ENCODE peak calls at places on chromosomes 4 and X, in ten cellular contexts. J, K, A, H, I, Y, W, Z, V and N are unnamed samples. For H3K27me3, the result is how much of the 10 kb centered on the place peaks cover.

GRCh38 chrX:119605739-119606507 is at the start of gene NKRF:
- DNase-seq in J (peak), K (peak), A (peak), H (peak), I (peak), Y (peak), W (peak), Z (peak), V (peak), N (peak)

GRCh38 chr4:122861544-122861943 is 34.9 kb downstream of the FGF2 start:
- DNase-seq in J (no peak), K (no peak), A (no peak), H (no peak), I (no peak), Y (no peak), W (no peak), Z (no peak), V (no peak), N (no peak)

GRCh38 chr4:106414366-106414765 is 45.8 kb upstream of the GIMD1 start:
- DNase-seq in J (no peak), K (no peak), A (no peak), H (peak), I (no peak), Y (no peak), W (no peak), Z (no peak), V (peak), N (no peak)

GRCh38 chr4:77443941-77444340 is 161.7 kb upstream of the CXCL13 start:
- DNase-seq in J (no peak), K (no peak), A (no peak), H (peak), I (no peak), Y (no peak), W (no peak), Z (no peak), V (peak), N (no peak)

GRCh38 chr4:139028191-139028661 is 12.6 kb downstream of the NOCT start:
- DNase-seq in J (peak), K (no peak), A (no peak), H (no peak), I (peak), Y (no peak), W (no peak), Z (peak), V (no peak), N (no peak)

GRCh38 chrX:152220612-152221011 is 82.2 kb upstream of the MAGEA10 start:
- DNase-seq in J (no peak), K (no peak), A (no peak), H (peak), I (no peak), Y (no peak), W (no peak), Z (no peak), V (peak), N (no peak)

GRCh38 chrX:150899191-150899757 is 806 bp upstream of the CD99L2 start:
- DNase-seq in J (peak), K (peak), A (peak), H (peak), I (peak), Y (peak), W (peak), Z (peak), V (peak), N (peak)

GRCh38 chrX:43870758-43871419 is 11.4 kb downstream of the MAOB start:
- DNase-seq in J (peak), K (no peak), A (no peak), H (no peak), I (peak), Y (peak), W (no peak), Z (no peak), V (no peak), N (no peak)

GRCh38 chrX:74421181-74422028 is at the start of gene SLC16A2:
- DNase-seq in J (peak), K (peak), A (peak), H (peak), I (peak), Y (peak), W (no peak), Z (peak), V (peak), N (peak)

GRCh38 chrX:16585486-16586370 is 64.2 kb upstream of the S100G start:
- DNase-seq in J (no peak), K (peak), A (no peak), H (peak), I (no peak), Y (peak), W (no peak), Z (no peak), V (no peak), N (no peak)
- H3K27me3 ChIP-seq in J (under half), K (under half), A (under half), H (under half), I (under half), Y (under half), W (under half), Z (under half), V (under half), N (under half)

DNA sequence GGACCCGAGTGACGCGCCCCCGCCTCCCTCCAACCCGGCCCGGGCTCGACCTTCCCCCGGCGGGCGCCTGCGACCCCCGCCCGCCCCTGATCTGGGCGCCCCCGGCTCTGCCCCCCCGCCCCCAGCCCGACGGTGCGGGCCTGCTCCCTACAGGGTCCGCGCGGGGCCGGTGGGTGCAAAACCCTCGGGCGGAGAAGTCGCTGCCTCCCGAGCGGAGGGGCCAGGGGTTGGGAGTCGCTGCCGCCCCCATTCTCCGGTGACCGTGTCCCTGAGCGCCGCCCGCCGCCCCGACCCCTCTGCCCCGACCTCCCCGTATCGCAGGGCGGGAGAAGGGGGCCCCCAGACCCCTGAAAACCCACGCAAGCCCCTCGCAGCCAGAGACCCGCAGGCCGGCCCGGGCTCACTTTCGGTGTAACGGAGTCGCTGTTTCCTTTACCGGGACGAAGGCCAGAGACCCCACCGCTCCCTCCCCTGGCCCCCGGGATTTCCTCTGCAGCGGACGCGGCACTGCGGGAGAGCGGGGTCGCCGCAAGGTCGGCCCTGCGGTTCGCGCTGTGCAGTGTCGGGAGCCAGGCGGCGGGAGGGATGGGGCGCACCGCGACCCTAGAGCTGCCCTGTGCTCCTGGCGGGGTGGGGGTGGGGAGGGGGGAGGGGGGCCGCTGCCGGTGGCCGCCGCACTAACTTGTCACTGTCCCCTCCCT is 729 bp upstream of the CPLX1 start:
- DNase-seq in J (no peak), K (peak), A (peak), H (no peak), I (peak), Y (no peak), W (no peak), Z (no peak), V (no peak), N (no peak)
- H3K27me3 ChIP-seq in J (half or more), K (half or more), A (under half), H (under half), I (half or more), Y (under half), W (under half), Z (under half), V (half or more), N (under half)

GRCh38 chrX:29662759-29663503 is 552.4 kb upstream of the MAGEB2 start:
- DNase-seq in J (no peak), K (no peak), A (no peak), H (peak), I (no peak), Y (no peak), W (no peak), Z (no peak), V (peak), N (no peak)

GRCh38 chrX:29661290-29661689 is 554.1 kb upstream of the MAGEB2 start:
- DNase-seq in J (no peak), K (no peak), A (no peak), H (peak), I (no peak), Y (no peak), W (no peak), Z (no peak), V (peak), N (no peak)

GRCh38 chrX:29666361-29666760 is 549.0 kb upstream of the MAGEB2 start:
- DNase-seq in J (no peak), K (no peak), A (no peak), H (peak), I (no peak), Y (no peak), W (no peak), Z (no peak), V (peak), N (no peak)

GRCh38 chrX:29662101-29662500 is 553.3 kb upstream of the MAGEB2 start:
- DNase-seq in J (no peak), K (no peak), A (no peak), H (peak), I (no peak), Y (no peak), W (no peak), Z (no peak), V (peak), N (no peak)

GRCh38 chrX:29665532-29665931 is 549.8 kb upstream of the MAGEB2 start:
- DNase-seq in J (no peak), K (no peak), A (no peak), H (no peak), I (no peak), Y (no peak), W (no peak), Z (no peak), V (no peak), N (no peak)
- H3K27me3 ChIP-seq in J (under half), K (under half), A (under half), H (under half), I (under half), Y (under half), W (under half), Z (under half), V (under half), N (under half)

DNA sequence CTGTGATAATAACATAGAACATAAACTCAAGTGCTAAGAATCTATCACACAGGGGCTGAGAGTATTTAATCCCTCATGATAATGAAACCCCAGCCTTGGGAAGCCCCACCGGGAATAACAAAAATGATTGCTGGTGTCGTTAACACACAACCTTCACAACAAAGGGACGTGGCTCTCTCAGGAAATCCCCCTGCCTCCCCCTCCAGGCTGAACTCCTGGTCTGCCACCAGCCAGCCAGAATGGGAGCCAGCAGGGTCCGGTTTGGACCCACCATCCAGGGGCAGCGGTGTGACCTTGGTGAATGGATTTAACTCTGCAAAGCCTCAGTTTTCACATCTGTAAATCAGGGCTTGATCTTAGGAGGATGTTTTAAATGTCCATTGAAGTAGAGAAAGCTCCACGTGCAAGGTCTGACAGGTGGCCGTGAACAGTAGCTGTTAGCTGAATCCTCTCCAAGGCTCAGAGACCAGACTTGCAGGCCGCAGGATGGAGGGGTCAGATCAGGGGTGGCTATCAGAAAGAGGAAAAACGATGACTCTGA is 46.5 kb downstream of the ABLIM2 start:
- DNase-seq in J (peak), K (peak), A (no peak), H (no peak), I (no peak), Y (no peak), W (no peak), Z (no peak), V (no peak), N (no peak)
- H3K27me3 ChIP-seq in J (under half), K (under half), A (under half), H (under half), I (under half), Y (under half), W (under half), Z (under half), V (half or more), N (under half)

GRCh38 chrX:114581528-114582263 is 2.2 kb upstream of the HTR2C start:
- DNase-seq in J (no peak), K (peak), A (no peak), H (no peak), I (peak), Y (no peak), W (peak), Z (no peak), V (peak), N (no peak)
- H3K27me3 ChIP-seq in J (half or more), K (half or more), A (under half), H (under half), I (half or more), Y (under half), W (under half), Z (under half), V (under half), N (under half)

GRCh38 chr4:104907991-104908390 is 238.7 kb upstream of the TET2 start:
- DNase-seq in J (no peak), K (no peak), A (no peak), H (no peak), I (no peak), Y (no peak), W (no peak), Z (no peak), V (no peak), N (no peak)
- H3K27me3 ChIP-seq in J (under half), K (half or more), A (under half), H (under half), I (under half), Y (under half), W (under half), Z (under half), V (under half), N (under half)

DNA sequence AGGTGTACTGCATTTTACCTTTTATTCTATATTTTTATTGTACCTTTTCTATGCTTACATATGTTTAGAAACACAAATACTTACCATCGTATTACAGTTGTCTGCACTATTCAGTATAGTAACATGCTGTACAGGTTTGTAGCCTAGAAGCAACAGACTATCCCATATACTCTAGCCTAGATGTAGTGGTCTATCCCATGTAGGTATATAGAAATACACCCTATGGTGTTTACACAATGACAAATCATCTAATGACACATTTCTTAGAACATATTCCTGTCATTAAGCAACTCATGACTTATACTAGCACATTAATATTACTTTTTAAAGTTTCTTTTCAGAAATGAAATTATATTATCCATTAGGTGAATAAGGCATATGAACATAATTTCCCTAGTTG is 111.1 kb upstream of the HPGD start:
- DNase-seq in J (no peak), K (no peak), A (no peak), H (no peak), I (no peak), Y (no peak), W (no peak), Z (no peak), V (no peak), N (no peak)
- H3K27me3 ChIP-seq in J (under half), K (under half), A (under half), H (under half), I (under half), Y (under half), W (under half), Z (under half), V (under half), N (under half)

GRCh38 chr4:6391186-6391851 is 81.1 kb downstream of the PPP2R2C start:
- DNase-seq in J (peak), K (no peak), A (no peak), H (no peak), I (no peak), Y (no peak), W (no peak), Z (no peak), V (no peak), N (no peak)

GRCh38 chr4:6387946-6388345 is 84.5 kb downstream of the PPP2R2C start:
- DNase-seq in J (no peak), K (no peak), A (no peak), H (no peak), I (no peak), Y (no peak), W (no peak), Z (no peak), V (no peak), N (no peak)

GRCh38 chr4:6390357-6390756 is 82.1 kb downstream of the PPP2R2C start:
- DNase-seq in J (peak), K (no peak), A (no peak), H (no peak), I (no peak), Y (no peak), W (no peak), Z (no peak), V (no peak), N (no peak)

GRCh38 chr4:6388713-6389112 is 83.7 kb downstream of the PPP2R2C start:
- DNase-seq in J (no peak), K (no peak), A (no peak), H (no peak), I (no peak), Y (no peak), W (no peak), Z (no peak), V (no peak), N (no peak)

DNA sequence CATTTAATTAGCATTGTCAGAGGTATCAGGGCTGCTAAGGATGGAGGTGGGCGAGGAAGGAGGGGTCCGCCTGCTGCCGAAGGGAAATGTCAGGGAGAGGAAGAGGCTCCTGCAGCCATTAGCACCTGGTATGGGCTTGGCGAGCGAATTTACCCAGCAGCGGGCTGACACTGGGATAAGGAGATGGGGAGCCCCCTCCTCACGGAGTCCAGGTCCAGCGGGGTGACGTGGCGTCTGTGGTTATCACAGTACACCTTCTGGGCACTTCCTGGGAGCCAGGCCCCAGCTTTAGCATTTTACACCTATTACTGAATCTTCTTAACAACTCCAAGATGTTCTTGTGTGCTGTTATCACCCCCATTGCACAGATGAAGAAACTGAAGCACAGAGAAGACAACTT is 83.0 kb downstream of the PPP2R2C start:
- DNase-seq in J (no peak), K (no peak), A (no peak), H (no peak), I (no peak), Y (no peak), W (no peak), Z (no peak), V (no peak), N (no peak)
- H3K27me3 ChIP-seq in J (under half), K (under half), A (under half), H (under half), I (under half), Y (under half), W (under half), Z (under half), V (under half), N (under half)

GRCh38 chrX:619451-619811 is 11.2 kb upstream of the SHOX start:
- DNase-seq in J (no peak), K (no peak), A (no peak), H (no peak), I (no peak), Y (no peak), W (no peak), Z (no peak), V (no peak), N (no peak)

GRCh38 chrX:617891-618290 is 12.7 kb upstream of the SHOX start:
- DNase-seq in J (no peak), K (peak), A (no peak), H (no peak), I (no peak), Y (no peak), W (no peak), Z (no peak), V (no peak), N (no peak)

GRCh38 chrX:618761-619450 is 11.7 kb upstream of the SHOX start:
- DNase-seq in J (no peak), K (peak), A (no peak), H (no peak), I (no peak), Y (no peak), W (no peak), Z (no peak), V (no peak), N (no peak)

GRCh38 chrX:617401-617800 is 13.2 kb upstream of the SHOX start:
- DNase-seq in J (no peak), K (peak), A (no peak), H (no peak), I (no peak), Y (no peak), W (no peak), Z (no peak), V (no peak), N (no peak)

DNA sequence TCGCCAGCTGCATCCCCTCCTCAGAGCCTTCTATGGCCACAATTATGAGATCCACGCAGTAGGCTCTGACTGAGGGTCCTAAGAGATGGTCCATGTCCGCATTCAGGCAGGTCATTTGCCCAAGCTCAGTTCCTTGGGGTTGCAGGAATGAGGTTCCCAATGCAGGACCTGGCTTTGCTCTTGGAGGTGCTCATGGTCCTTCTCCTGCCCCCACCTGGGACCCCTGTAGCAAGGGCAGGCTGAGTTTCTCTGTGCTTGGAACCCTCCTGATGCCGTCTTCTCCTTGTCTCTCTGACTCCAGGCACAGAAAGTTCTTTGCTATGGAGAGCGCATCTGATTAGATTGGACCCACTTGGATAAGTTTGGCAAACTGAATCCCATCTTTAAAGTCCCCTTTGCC is 16.5 kb upstream of the SHOX start:
- DNase-seq in J (no peak), K (peak), A (no peak), H (no peak), I (no peak), Y (no peak), W (no peak), Z (no peak), V (no peak), N (no peak)
- H3K27me3 ChIP-seq in J (under half), K (under half), A (under half), H (under half), I (half or more), Y (under half), W (under half), Z (under half), V (under half), N (under half)